ENCODE peak calls at places on chromosomes 3 and 15, in five cellular contexts. One of them, this sample, is unnamed.

GRCh38 chr3:172138792-172139507 is 99.6 kb downstream of the FNDC3B start:
- DNase-seq in NCI-H524: no peak
- DNase-seq in stomach: peak
- DNase-seq in NAMALWA: no peak
- DNase-seq in cardiac muscle cell: peak
- DNase-seq in this sample: no peak

GRCh38 chr3:55434789-55435188 is 52.3 kb downstream of the WNT5A start:
- DNase-seq in stomach: no peak
- DNase-seq in NAMALWA: peak
- DNase-seq in cardiac muscle cell: no peak
- DNase-seq in NCI-H524: peak
- DNase-seq in this sample: no peak

GRCh38 chr3:64685331-64685799 is 2.4 kb downstream of the ADAMTS9 start:
- DNase-seq in NCI-H524: no peak
- DNase-seq in NAMALWA: no peak
- DNase-seq in cardiac muscle cell: no peak
- DNase-seq in stomach: no peak
- DNase-seq in this sample: no peak

GRCh38 chr3:139537325-139537724 is 2.2 kb downstream of the RBP1 start:
- DNase-seq in stomach: no peak
- DNase-seq in NCI-H524: no peak
- DNase-seq in NAMALWA: no peak
- DNase-seq in cardiac muscle cell: no peak
- DNase-seq in this sample: no peak

GRCh38 chr15:80743189-80743833 is 35.9 kb upstream of the CEMIP start:
- DNase-seq in NCI-H524: no peak
- DNase-seq in cardiac muscle cell: no peak
- DNase-seq in stomach: peak
- DNase-seq in NAMALWA: no peak
- DNase-seq in this sample: no peak

GRCh38 chr3:123089611-123090301 is 22.9 kb downstream of the PDIA5 start:
- DNase-seq in NCI-H524: no peak
- DNase-seq in cardiac muscle cell: no peak
- DNase-seq in stomach: peak
- DNase-seq in NAMALWA: no peak
- DNase-seq in this sample: no peak

GRCh38 chr3:181716916-181717315 is 5.2 kb downstream of the SOX2 start:
- DNase-seq in NAMALWA: no peak
- DNase-seq in cardiac muscle cell: no peak
- DNase-seq in NCI-H524: no peak
- DNase-seq in stomach: no peak
- DNase-seq in this sample: no peak

GRCh38 chr3:141240290-141241247 is 8.9 kb downstream of the PXYLP1 start:
- DNase-seq in NCI-H524: no peak
- DNase-seq in NAMALWA: no peak
- DNase-seq in cardiac muscle cell: no peak
- DNase-seq in stomach: no peak
- DNase-seq in this sample: no peak

GRCh38 chr15:91283155-91283554 is 183.1 kb downstream of the SV2B start:
- DNase-seq in NCI-H524: no peak
- DNase-seq in NAMALWA: no peak
- DNase-seq in stomach: no peak
- DNase-seq in cardiac muscle cell: no peak
- DNase-seq in this sample: no peak

GRCh38 chr15:36479200-36479896 is 100.1 kb upstream of the CDIN1 start:
- DNase-seq in NCI-H524: no peak
- DNase-seq in stomach: no peak
- DNase-seq in NAMALWA: no peak
- DNase-seq in cardiac muscle cell: no peak
- DNase-seq in this sample: no peak

GRCh38 chr15:62802612-62803011 is 239.9 kb upstream of the TPM1 start:
- DNase-seq in NAMALWA: no peak
- DNase-seq in cardiac muscle cell: no peak
- DNase-seq in stomach: no peak
- DNase-seq in NCI-H524: no peak
- DNase-seq in this sample: no peak

GRCh38 chr15:57327985-57328471 is 48.3 kb upstream of the CGNL1 start:
- DNase-seq in NCI-H524: no peak
- DNase-seq in cardiac muscle cell: no peak
- DNase-seq in NAMALWA: no peak
- DNase-seq in stomach: no peak
- DNase-seq in this sample: no peak